ENCODE peak calls at places on chromosomes 5 and 9, in ten cellular contexts. J is dorsolateral prefrontal cortex, X is kidney, V is left lung, H is A549, G is HepG2, Z is fibroblast of lung, E is breast epithelium, R is AG04450, T is prostate gland. O is an unnamed sample.

GRCh38 chr5:139862313-139862712 is 66.7 kb downstream of the PSD2 start:
- DNase-seq in J (no peak), Z (peak; percentile 8), X (peak; percentile 22), H (no peak), E (no peak), T (no peak), G (no peak), R (no peak), V (no peak), O (no peak)

GRCh38 chr5:115573133-115573532 is 28.6 kb upstream of the FEM1C start:
- DNase-seq in X (no peak), G (no peak), E (no peak), Z (peak; percentile 59), J (no peak), H (no peak), V (no peak), T (no peak), R (no peak), O (no peak)

GRCh38 chr5:117218789-117219188 is 644.2 kb upstream of the SEMA6A start:
- DNase-seq in X (no peak), G (no peak), T (no peak), E (no peak), J (no peak), Z (no peak), R (no peak), V (no peak), H (no peak), O (no peak)

GRCh38 chr9:110886832-110887231 is 151.4 kb downstream of the LPAR1 start:
- DNase-seq in G (no peak), T (no peak), H (no peak), V (no peak), E (no peak), J (no peak), Z (peak; percentile 78), X (no peak), R (no peak), O (no peak)

GRCh38 chr5:41193462-41194166 is 19.7 kb downstream of the C6 start:
- DNase-seq in J (no peak), G (peak; percentile 58), H (no peak), R (no peak), T (peak; percentile 94), X (peak; percentile 98), V (peak; percentile 91), Z (peak; percentile 99), E (peak; percentile 96), O (peak; percentile 91)

GRCh38 chr5:14123974-14124482 is 19.1 kb upstream of the TRIO start:
- DNase-seq in Z (no peak), G (no peak), H (no peak), E (no peak), X (no peak), J (no peak), V (no peak), T (no peak), R (no peak), O (no peak)

GRCh38 chr5:161333194-161333880 is 213.2 kb downstream of the GABRB2 start:
- DNase-seq in X (no peak), Z (no peak), T (no peak), J (no peak), R (no peak), V (no peak), H (no peak), E (no peak), G (no peak), O (no peak)

GRCh38 chr9:105475302-105475701 is 27.5 kb downstream of the FSD1L start:
- DNase-seq in T (no peak), X (no peak), H (no peak), E (no peak), Z (peak; percentile 47), G (peak; percentile 39), V (no peak), J (no peak), R (no peak), O (no peak)

GRCh38 chr5:148268556-148268955 is at the start of gene SPINK13:
- DNase-seq in X (no peak), H (no peak), E (no peak), Z (peak; percentile 78), V (no peak), J (no peak), R (no peak), G (peak; percentile 36), T (no peak), O (no peak)

GRCh38 chr5:170280090-170280493 is 17.5 kb downstream of the LCP2 start:
- DNase-seq in V (no peak), E (no peak), R (no peak), Z (no peak), T (peak; percentile 35), H (no peak), J (no peak), X (no peak), G (no peak), O (no peak)

GRCh38 chr9:120693609-120694008 is 20.7 kb downstream of the MEGF9 start:
- DNase-seq in H (peak; percentile 60), V (no peak), R (no peak), J (no peak), E (no peak), G (peak; percentile 43), Z (peak; percentile 25), X (no peak), T (no peak), O (no peak)

GRCh38 chr5:91103353-91104061 is 279.6 kb downstream of the ARRDC3 start:
- DNase-seq in Z (peak; percentile 33), X (no peak), G (no peak), V (no peak), H (no peak), J (no peak), T (no peak), R (no peak), E (no peak), O (no peak)

GRCh38 chr5:144203750-144204596 is 33.3 kb downstream of the KCTD16 start:
- DNase-seq in E (no peak), V (no peak), J (no peak), X (no peak), H (no peak), Z (peak; percentile 86), R (no peak), G (peak; percentile 42), T (peak; percentile 30), O (no peak)

GRCh38 chr9:35599763-35600604 is 5.1 kb upstream of the TESK1 start:
- DNase-seq in E (no peak), T (no peak), R (no peak), G (peak; percentile 62), H (no peak), Z (no peak), J (no peak), V (no peak), X (no peak), O (no peak)

DNA sequence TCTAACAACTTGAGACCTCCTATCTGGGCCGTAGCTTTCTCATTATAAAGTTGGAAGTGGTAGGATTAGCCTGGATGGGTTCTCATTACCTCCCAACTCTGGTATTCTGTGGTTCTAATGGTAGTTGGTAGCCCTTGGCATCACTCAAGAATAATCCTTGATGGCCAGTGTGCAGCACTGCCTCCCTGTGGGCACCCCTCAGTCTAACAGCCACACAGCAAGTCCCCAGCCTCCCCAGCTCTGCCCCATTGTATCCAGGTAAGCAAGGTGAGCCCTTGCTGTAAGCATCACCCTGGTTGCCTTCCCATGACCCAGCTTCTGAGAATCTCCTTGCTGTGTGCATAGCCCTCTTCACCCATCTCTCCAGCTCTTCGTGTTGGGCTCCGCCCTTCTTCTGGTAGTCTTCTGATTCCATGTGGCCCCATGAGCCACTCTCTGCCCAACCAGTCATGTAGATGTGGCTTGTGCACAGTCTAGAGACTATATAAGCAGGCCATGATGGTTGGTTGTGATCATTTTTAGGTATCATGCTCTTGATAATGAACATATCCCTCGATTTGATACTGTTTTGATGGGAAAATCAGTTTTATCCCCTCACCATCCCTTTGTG is 57.6 kb upstream of the GRHPR start:
- DNase-seq in X (no peak), E (no peak), H (no peak), V (no peak), T (no peak), G (no peak), R (no peak), J (no peak), Z (no peak), O (no peak)
- TF ChIP-seq CTCF in X (no peak), E (no peak), H (no peak), V (no peak), T (no peak), G (peak; percentile 44), R (peak; percentile 5), J (no peak), Z (no peak), O (no peak)

GRCh38 chr5:179618923-179619554 is 4.4 kb downstream of the HNRNPH1 start:
- DNase-seq in J (no peak), H (no peak), V (peak; percentile 10), Z (no peak), R (no peak), T (no peak), G (no peak), X (no peak), E (no peak), O (no peak)
- H3K27ac ChIP-seq in J (no peak overlapping the region), H (no peak overlapping the region), V (no peak overlapping the region), Z (no peak overlapping the region), R (no peak overlapping the region), T (no peak overlapping the region), G (no peak overlapping the region), X (no peak overlapping the region), E (no peak overlapping the region), O (no peak overlapping the region)

DNA sequence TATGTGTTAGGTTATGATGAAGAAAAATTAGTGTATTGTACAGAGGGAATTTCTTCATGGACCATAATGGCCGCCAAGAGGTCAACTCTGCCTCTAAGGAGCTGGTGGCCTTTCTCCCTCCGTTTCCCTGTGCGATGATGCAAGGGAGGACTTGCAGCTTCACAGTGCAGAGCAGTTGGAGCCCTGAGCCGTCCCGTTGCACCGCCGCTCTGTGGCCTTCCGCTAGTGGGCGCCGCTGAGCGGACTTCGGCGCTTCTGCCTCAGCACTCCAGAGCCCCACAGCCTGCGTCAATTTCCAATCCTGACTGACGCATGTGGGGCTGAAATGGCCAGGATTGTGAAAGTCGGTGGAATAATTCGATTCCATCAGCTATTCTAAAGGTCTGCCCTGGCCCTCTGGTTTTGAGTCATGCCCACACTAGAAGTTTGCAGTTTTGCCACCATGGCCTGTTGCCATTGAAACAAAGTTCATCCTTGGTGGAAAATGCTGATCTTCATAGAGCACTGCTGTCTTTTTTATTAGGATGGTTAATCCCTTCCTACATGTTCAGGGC is 22.7 kb upstream of the LECT2 start:
- DNase-seq in R (no peak), H (peak; percentile 62), E (no peak), J (no peak), G (no peak), X (peak; percentile 82), V (peak; percentile 83), Z (peak; percentile 45), T (no peak), O (no peak)
- TF ChIP-seq CTCF in R (peak; percentile 43), H (peak; percentile 82), E (no peak), J (peak; percentile 26), G (peak; percentile 10), X (peak; percentile 66), V (peak; percentile 87), Z (peak; percentile 22), T (peak; percentile 45), O (peak; percentile 30)

GRCh38 chr9:86585422-86586143 is 231.4 kb upstream of the TUT7 start:
- DNase-seq in V (no peak), T (peak; percentile 14), E (no peak), R (no peak), H (no peak), X (no peak), G (no peak), Z (peak; percentile 46), J (no peak), O (no peak)
- H3K27ac ChIP-seq in V (no peak overlapping the region), T (peak overlapping the region; percentile 60), E (peak overlapping the region; percentile 16), R (peak overlapping the region; percentile 3), H (no peak overlapping the region), X (no peak overlapping the region), G (no peak overlapping the region), Z (no peak overlapping the region), J (no peak overlapping the region), O (no peak overlapping the region)

O was measured in thoracic aorta.